ENCODE peak calls at places on chromosome 15, in seven cellular contexts. J, P, Y, Z, S, H and F are unnamed samples.

GRCh38 chr15:39622660-39623549 is 42.0 kb downstream of the THBS1 start:
- DNase-seq in S (no peak), P (no peak), Z (no peak), Y (no peak), H (no peak), J (no peak), F (no peak)

GRCh38 chr15:22930782-22931484 is 49.2 kb downstream of the CYFIP1 start:
- DNase-seq in S (no peak), J (no peak), P (no peak), Z (no peak), H (no peak), Y (no peak), F (peak)

GRCh38 chr15:79089331-79089889 is 1.2 kb downstream of the RASGRF1 start:
- DNase-seq in P (no peak), Y (peak), Z (no peak), J (no peak), S (no peak), H (no peak), F (no peak)

GRCh38 chr15:90268415-90268814 is 2.9 kb downstream of the NGRN start:
- DNase-seq in J (no peak), P (no peak), Y (no peak), H (no peak), S (no peak), Z (no peak), F (no peak)

GRCh38 chr15:50135123-50135541 is 16.1 kb upstream of the ATP8B4 start:
- DNase-seq in Y (no peak), Z (no peak), P (no peak), H (no peak), S (no peak), J (no peak), F (no peak)

GRCh38 chr15:79475312-79475711 is 43.2 kb downstream of the MINAR1 start:
- DNase-seq in Y (no peak), H (no peak), S (no peak), J (no peak), Z (no peak), P (no peak), F (no peak)

GRCh38 chr15:52493968-52494367 is 34.7 kb downstream of the MYO5A start:
- DNase-seq in S (no peak), Y (no peak), J (no peak), H (no peak), P (no peak), Z (no peak), F (no peak)

GRCh38 chr15:78035319-78035718 is 42.2 kb downstream of the TBC1D2B start:
- DNase-seq in P (no peak), Y (no peak), J (no peak), S (no peak), Z (no peak), H (no peak), F (no peak)

GRCh38 chr15:32873292-32874114 is 155.7 kb downstream of the GREM1 start:
- DNase-seq in P (no peak), S (no peak), Z (no peak), J (no peak), H (no peak), Y (no peak), F (no peak)

GRCh38 chr15:49331951-49332350 is 91.1 kb upstream of the FGF7 start:
- DNase-seq in J (no peak), Y (no peak), Z (no peak), P (no peak), H (no peak), S (no peak), F (no peak)

GRCh38 chr15:33655488-33655887 is 312.8 kb upstream of the CHRM5 start:
- DNase-seq in Y (no peak), S (no peak), H (no peak), Z (no peak), J (no peak), P (no peak), F (no peak)

GRCh38 chr15:77631790-77632551 is 741 bp downstream of the LINGO1 start:
- DNase-seq in J (no peak), Y (no peak), S (peak), P (no peak), Z (no peak), H (no peak), F (no peak)

GRCh38 chr15:48671381-48672022 is 26.0 kb upstream of the FBN1 start:
- DNase-seq in S (peak), Z (no peak), H (no peak), P (no peak), Y (no peak), J (no peak), F (no peak)

GRCh38 chr15:56817690-56818089 is 84.4 kb upstream of the ZNF280D start:
- DNase-seq in Z (no peak), P (no peak), Y (no peak), S (no peak), J (no peak), H (no peak), F (no peak)

GRCh38 chr15:92161039-92161670 is 232.5 kb upstream of the ST8SIA2 start:
- DNase-seq in S (no peak), H (peak), Y (no peak), P (no peak), Z (no peak), J (no peak), F (no peak)

GRCh38 chr15:56919708-56920637 is 1.5 kb downstream of the TCF12 start:
- DNase-seq in Y (no peak), J (no peak), Z (no peak), P (peak), S (peak), H (no peak), F (peak)

GRCh38 chr15:73575636-73576247 is 57.4 kb downstream of the NPTN start:
- DNase-seq in Z (no peak), H (no peak), S (no peak), Y (no peak), J (no peak), P (no peak), F (no peak)

GRCh38 chr15:38024293-38025091 is 90.1 kb downstream of the TMCO5A start:
- DNase-seq in Z (no peak), P (no peak), S (no peak), Y (no peak), J (no peak), H (no peak), F (no peak)

GRCh38 chr15:38029741-38030140 is 95.3 kb downstream of the TMCO5A start:
- DNase-seq in S (no peak), P (no peak), J (no peak), Z (no peak), Y (no peak), H (no peak), F (no peak)

GRCh38 chr15:38030609-38031008 is 96.2 kb downstream of the TMCO5A start:
- DNase-seq in Z (no peak), H (no peak), J (no peak), Y (no peak), P (no peak), S (no peak), F (no peak)

DNA sequence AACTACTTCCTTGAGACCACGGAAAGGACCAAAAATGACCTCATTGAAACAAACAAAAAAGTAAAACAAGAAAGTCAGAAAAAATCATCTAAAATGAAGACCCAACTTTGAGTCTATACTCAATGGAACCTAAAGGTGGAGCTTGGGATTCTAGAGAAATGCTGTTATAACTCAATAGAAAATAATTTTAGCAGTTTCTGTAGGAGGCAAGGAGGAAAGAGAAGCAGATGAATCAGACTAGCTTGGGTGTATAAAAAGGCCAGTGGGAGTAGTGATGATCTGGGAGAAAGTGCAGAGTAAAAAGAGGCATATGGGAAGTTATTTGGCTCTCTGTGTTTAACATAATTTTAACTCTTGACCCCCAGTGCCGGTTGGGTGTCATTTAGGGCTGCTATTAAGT is 94.4 kb downstream of the TMCO5A start:
- DNase-seq in J (no peak), Z (no peak), Y (no peak), H (no peak), P (no peak), S (no peak), F (no peak)
- TF ChIP-seq JUND in J (no peak), Z (no peak), Y (no peak), H (no peak), P (no peak), S (no peak), F (no peak)

DNA sequence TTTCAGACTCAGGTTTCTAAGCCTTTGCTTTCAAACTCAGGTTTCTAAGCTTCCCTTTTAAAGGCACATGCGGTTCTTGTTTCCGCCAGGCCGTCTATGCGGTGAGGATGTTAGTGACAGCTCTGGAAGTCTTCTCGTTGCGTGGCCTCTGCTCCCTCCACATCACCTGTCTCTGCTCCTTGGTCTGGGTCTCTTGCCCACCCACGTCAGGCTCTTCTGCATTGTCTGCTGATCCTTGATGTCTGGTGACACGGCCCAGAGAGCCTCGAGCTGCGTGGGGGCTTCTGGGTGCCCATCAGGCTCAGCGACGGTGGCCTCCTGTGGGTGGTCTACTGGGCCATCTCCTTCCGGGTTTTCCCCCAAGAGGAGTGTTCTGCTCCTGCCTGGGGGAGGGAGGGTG is 30.5 kb downstream of the KLF13 start:
- DNase-seq in S (no peak), H (no peak), Y (no peak), Z (no peak), J (no peak), P (no peak), F (no peak)
- TF ChIP-seq JUND in S (no peak), H (no peak), Y (no peak), Z (no peak), J (no peak), P (no peak), F (no peak)

GRCh38 chr15:58795825-58796224 is 24.7 kb downstream of the MINDY2 start:
- DNase-seq in J (no peak), Y (no peak), H (no peak), Z (no peak), P (no peak), S (no peak), F (no peak)
- TF ChIP-seq JUND in J (no peak), Y (no peak), H (no peak), Z (no peak), P (no peak), S (no peak), F (no peak)

GRCh38 chr15:88656760-88657221 is 18.0 kb downstream of the ISG20 start:
- DNase-seq in P (no peak), H (peak), J (no peak), Z (no peak), Y (no peak), S (no peak), F (no peak)

GRCh38 chr15:88658972-88659931 is 20.4 kb downstream of the ISG20 start:
- DNase-seq in P (no peak), S (no peak), Z (no peak), Y (no peak), J (peak), H (no peak), F (no peak)

GRCh38 chr15:88658070-88658965 is 19.5 kb downstream of the ISG20 start:
- DNase-seq in S (no peak), H (no peak), Z (no peak), P (no peak), Y (no peak), J (no peak), F (no peak)

GRCh38 chr15:88655780-88656488 is 17.1 kb downstream of the ISG20 start:
- DNase-seq in J (no peak), S (no peak), H (no peak), P (no peak), Y (no peak), Z (no peak), F (no peak)

GRCh38 chr15:88657326-88658069 is 18.7 kb downstream of the ISG20 start:
- DNase-seq in Y (peak), J (peak), Z (no peak), P (no peak), H (no peak), S (peak), F (peak)
- TF ChIP-seq JUND in Y (no peak), J (no peak), Z (peak), P (no peak), H (no peak), S (peak), F (no peak)

GRCh38 chr15:74957301-74958035 is 896 bp upstream of the RPP25 start:
- DNase-seq in S (no peak), Y (no peak), H (no peak), J (no peak), Z (no peak), P (no peak), F (no peak)

GRCh38 chr15:74959643-74959939 is 3.0 kb upstream of the RPP25 start:
- DNase-seq in H (no peak), Y (no peak), P (no peak), S (peak), J (no peak), Z (no peak), F (no peak)

GRCh38 chr15:74958908-74959642 is 2.5 kb upstream of the RPP25 start:
- DNase-seq in H (no peak), Z (no peak), Y (no peak), J (no peak), P (no peak), S (peak), F (no peak)

GRCh38 chr15:74956648-74957300 is at the start of gene RPP25:
- DNase-seq in Y (peak), P (peak), J (peak), H (no peak), Z (no peak), S (peak), F (peak)

GRCh38 chr15:74958320-74958907 is 1.8 kb upstream of the RPP25 start:
- DNase-seq in Z (no peak), S (peak), H (no peak), Y (peak), J (no peak), P (peak), F (peak)
- TF ChIP-seq JUND in Z (no peak), S (no peak), H (no peak), Y (no peak), J (no peak), P (no peak), F (no peak)

GRCh38 chr15:96306321-96306720 is 24.2 kb upstream of the NR2F2 start:
- DNase-seq in J (no peak), Y (no peak), P (no peak), H (no peak), S (no peak), Z (no peak), F (no peak)
- TF ChIP-seq JUND in J (no peak), Y (no peak), P (no peak), H (no peak), S (no peak), Z (no peak), F (no peak)